ENCODE peak calls at places on chromosome 19, in ten cellular contexts. T, N, M, S, Q, J, R, P, X and U are unnamed samples.

GRCh38 chr19:10501971-10502523 is 1.1 kb downstream of the KEAP1 start:
- DNase-seq in T (peak; percentile 56), N (peak; percentile 35), M (peak; percentile 68), S (no peak), Q (no peak), J (peak; percentile 86), R (peak; percentile 48), P (peak; percentile 92), X (peak; percentile 90), U (peak; percentile 60)

GRCh38 chr19:29528350-29528945 is 2.7 kb downstream of the VSTM2B start:
- DNase-seq in T (peak; percentile 92), N (peak; percentile 57), M (peak; percentile 59), S (no peak), Q (peak; percentile 72), J (peak; percentile 49), R (peak; percentile 54), P (no peak), X (peak; percentile 48), U (peak; percentile 86)

GRCh38 chr19:41339936-41340335 is 13.8 kb downstream of the TGFB1 start:
- DNase-seq in T (no peak), N (no peak), M (no peak), S (no peak), Q (no peak), J (no peak), R (no peak), P (no peak), X (no peak), U (no peak)

GRCh38 chr19:54206030-54206830 is 5.6 kb downstream of the RPS9 start:
- DNase-seq in T (no peak), N (no peak), M (no peak), S (no peak), Q (no peak), J (no peak), R (no peak), P (no peak), X (peak; percentile 27), U (no peak)

GRCh38 chr19:5074418-5074817 is 105.5 kb downstream of the KDM4B start:
- DNase-seq in T (no peak), N (no peak), M (no peak), S (no peak), Q (no peak), J (no peak), R (no peak), P (no peak), X (no peak), U (no peak)

GRCh38 chr19:29927944-29928669 is 13.9 kb upstream of the URI1 start:
- DNase-seq in T (no peak), N (no peak), M (no peak), S (no peak), Q (no peak), J (no peak), R (no peak), P (no peak), X (no peak), U (no peak)

GRCh38 chr19:38676878-38677646 is 29.6 kb downstream of the ACTN4 start:
- DNase-seq in T (no peak), N (no peak), M (no peak), S (no peak), Q (no peak), J (no peak), R (no peak), P (no peak), X (no peak), U (no peak)

GRCh38 chr19:35144600-35145436 is 1.8 kb downstream of the FXYD7 start:
- DNase-seq in T (peak; percentile 60), N (no peak), M (no peak), S (peak; percentile 93), Q (no peak), J (no peak), R (no peak), P (no peak), X (peak; percentile 80), U (no peak)

GRCh38 chr19:52007436-52007804 is 591 bp downstream of the ZNF615 start:
- DNase-seq in T (peak; percentile 41), N (no peak), M (no peak), S (no peak), Q (peak; percentile 12), J (no peak), R (no peak), P (no peak), X (peak; percentile 27), U (peak; percentile 12)

GRCh38 chr19:40801449-40802299 is 2.7 kb downstream of the EGLN2 start:
- DNase-seq in T (no peak), N (no peak), M (no peak), S (no peak), Q (no peak), J (no peak), R (no peak), P (no peak), X (peak; percentile 32), U (no peak)

GRCh38 chr19:10502524-10503001 is 593 bp downstream of the KEAP1 start:
- DNase-seq in T (peak; percentile 96), N (peak; percentile 89), M (peak; percentile 92), S (peak; percentile 95), Q (peak; percentile 88), J (peak; percentile 95), R (peak; percentile 94), P (peak; percentile 99), X (peak; percentile 95), U (peak; percentile 94)

GRCh38 chr19:7328647-7329046 is 20.1 kb upstream of the ARHGEF18 start:
- DNase-seq in T (no peak), N (no peak), M (no peak), S (no peak), Q (no peak), J (no peak), R (peak; percentile 48), P (no peak), X (no peak), U (no peak)
- TF ChIP-seq CTCF in T (no peak), N (no peak), M (no peak), S (no peak), Q (no peak), J (no peak), R (peak; percentile 47), P (no peak), X (no peak), U (no peak)

DNA sequence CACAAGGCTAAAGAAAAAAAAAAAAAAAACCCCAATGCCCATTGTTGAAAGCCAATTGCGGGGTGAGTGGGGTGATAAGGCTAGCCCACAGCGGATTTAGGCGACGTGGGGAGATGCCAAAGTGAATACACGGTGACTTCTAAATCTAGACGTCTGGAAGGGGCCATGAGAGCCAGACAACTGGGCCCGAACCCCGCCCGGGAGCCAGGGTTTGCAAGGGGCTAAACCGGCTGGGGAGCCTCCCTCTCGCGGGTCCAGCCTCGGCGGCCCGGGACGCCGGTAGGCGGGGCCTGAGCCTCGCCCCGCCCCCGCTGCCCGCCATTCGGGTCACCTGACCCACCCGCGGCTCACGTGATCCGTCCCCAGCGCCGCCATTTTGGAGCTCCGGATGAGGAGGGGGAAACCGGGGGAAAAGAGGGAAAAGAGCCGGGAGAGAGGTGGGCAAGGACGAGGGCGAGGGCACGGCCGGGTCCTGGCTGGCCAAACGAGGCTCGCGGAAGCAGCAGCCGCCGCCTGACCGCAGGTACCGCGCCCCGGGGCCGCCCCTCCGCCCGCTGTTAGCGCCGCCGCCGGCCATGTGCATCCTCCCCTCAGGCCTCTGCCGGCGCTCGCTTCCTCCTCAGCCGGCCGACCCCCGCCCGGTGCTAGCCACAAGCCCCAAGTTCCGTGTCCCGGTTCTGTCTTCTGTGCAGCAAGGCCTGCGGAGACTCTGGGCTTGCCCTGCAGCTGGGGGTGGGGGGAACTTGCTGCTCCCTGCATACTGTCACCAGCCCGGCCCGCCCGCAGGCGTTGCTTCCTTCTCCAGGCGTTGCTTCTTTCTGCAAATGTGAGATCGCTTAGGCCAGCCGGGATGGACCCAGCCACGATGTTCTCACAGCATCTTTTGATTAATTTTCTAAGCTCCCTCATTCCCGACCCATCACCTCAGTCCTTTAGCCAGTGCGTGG is at the start of gene ZNF507:
- DNase-seq in T (peak; percentile 93), N (peak; percentile 76), M (peak; percentile 82), S (peak; percentile 88), Q (peak; percentile 77), J (peak; percentile 87), R (peak; percentile 83), P (peak; percentile 95), X (peak; percentile 90), U (peak; percentile 91)
- TF ChIP-seq CTCF in T (no peak), N (peak; percentile 7), M (peak; percentile 3), S (no peak), Q (no peak), J (peak; percentile 28), R (no peak), P (no peak), X (no peak), U (no peak)

DNA sequence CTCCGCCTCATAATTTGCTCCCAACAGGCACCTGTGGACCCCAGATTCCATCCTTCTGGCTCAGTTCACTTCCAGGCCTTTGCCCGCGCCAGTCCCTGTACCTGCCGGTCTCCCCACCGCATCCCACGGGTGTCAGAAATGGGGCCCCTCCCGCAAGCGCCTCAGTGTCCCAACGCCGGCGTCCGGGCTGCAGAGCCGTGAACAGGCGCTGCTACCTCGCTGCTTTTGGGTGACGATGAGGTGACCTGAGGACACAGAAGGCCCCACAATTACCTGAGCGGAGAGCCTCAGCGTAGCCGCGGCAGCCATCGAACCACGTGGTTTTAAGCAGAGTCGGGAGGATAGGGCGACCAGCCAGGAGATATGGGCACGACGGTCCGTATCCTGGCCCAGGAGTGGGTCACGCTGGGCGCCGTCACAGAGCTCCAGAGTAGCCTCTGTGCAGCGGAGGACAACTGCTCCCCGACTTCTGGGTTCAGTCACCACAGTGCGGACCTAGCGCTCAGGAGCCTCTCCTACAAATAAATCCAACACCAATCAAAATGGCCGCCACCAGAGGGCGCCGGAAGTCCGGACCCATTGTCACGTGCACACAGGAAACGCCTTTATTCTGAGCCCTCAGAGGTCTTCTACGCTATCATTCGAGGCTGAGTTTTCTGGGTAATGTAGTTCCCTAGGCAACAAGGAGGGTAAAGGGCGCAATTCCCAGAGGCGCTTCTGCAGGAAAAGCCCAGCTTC is at the start of gene ZNF814:
- DNase-seq in T (peak; percentile 90), N (peak; percentile 87), M (peak; percentile 66), S (peak; percentile 51), Q (peak; percentile 92), J (peak; percentile 81), R (no peak), P (peak; percentile 93), X (peak; percentile 91), U (peak; percentile 96)
- TF ChIP-seq CTCF in T (peak; percentile 88), N (peak; percentile 18), M (peak; percentile 13), S (no peak), Q (no peak), J (peak; percentile 58), R (no peak), P (no peak), X (no peak), U (peak; percentile 42)

GRCh38 chr19:7534531-7534980 is 961 bp upstream of the PNPLA6 start:
- DNase-seq in T (peak; percentile 65), N (peak; percentile 81), M (peak; percentile 71), S (peak; percentile 77), Q (peak; percentile 60), J (no peak), R (peak; percentile 39), P (peak; percentile 90), X (peak; percentile 68), U (peak; percentile 73)

GRCh38 chr19:7533925-7534480 is 1.5 kb upstream of the PNPLA6 start:
- DNase-seq in T (peak; percentile 85), N (peak; percentile 93), M (peak; percentile 89), S (peak; percentile 79), Q (peak; percentile 91), J (peak; percentile 89), R (peak; percentile 92), P (peak; percentile 96), X (peak; percentile 92), U (peak; percentile 87)

GRCh38 chr19:7533281-7533819 is 2.2 kb upstream of the PNPLA6 start:
- DNase-seq in T (peak; percentile 52), N (peak; percentile 37), M (peak; percentile 82), S (no peak), Q (peak; percentile 63), J (peak; percentile 83), R (no peak), P (peak; percentile 86), X (peak; percentile 80), U (no peak)

GRCh38 chr19:7535993-7536685 is 622 bp downstream of the PNPLA6 start:
- DNase-seq in T (no peak), N (no peak), M (no peak), S (no peak), Q (no peak), J (no peak), R (no peak), P (peak; percentile 85), X (no peak), U (no peak)

GRCh38 chr19:7535035-7535992 is at the start of gene PNPLA6:
- DNase-seq in T (peak; percentile 97), N (peak; percentile 95), M (peak; percentile 97), S (peak; percentile 93), Q (peak; percentile 96), J (peak; percentile 98), R (peak; percentile 97), P (peak; percentile 99), X (peak; percentile 98), U (peak; percentile 97)
- TF ChIP-seq CTCF in T (no peak), N (no peak), M (peak; percentile 42), S (no peak), Q (no peak), J (no peak), R (no peak), P (no peak), X (no peak), U (peak; percentile 10)